ENCODE peak calls at places on chromosomes 3 and 15, in five cellular contexts. D, O, A, W and C are unnamed samples. For H3K36me3, the result is how much of the 10 kb centered on the place peaks cover.

GRCh38 chr3:184377374-184377773 is 633 bp downstream of the THPO start:
- DNase-seq in D (no peak), O (no peak), A (no peak), W (no peak), C (no peak)

GRCh38 chr3:102069211-102069662 is 219.9 kb downstream of the NFKBIZ start:
- DNase-seq in D (no peak), O (no peak), A (no peak), W (peak), C (no peak)

GRCh38 chr3:187971629-187972028 is 182.3 kb upstream of the LPP start:
- DNase-seq in D (no peak), O (no peak), A (no peak), W (no peak), C (no peak)

GRCh38 chr3:156250550-156250949 is 130.2 kb downstream of the KCNAB1 start:
- DNase-seq in D (no peak), O (no peak), A (no peak), W (no peak), C (no peak)

GRCh38 chr3:10532939-10533730 is 27.7 kb upstream of the ATP2B2 start:
- DNase-seq in D (no peak), O (no peak), A (no peak), W (no peak), C (no peak)

GRCh38 chr3:2961576-2961975 is 148.6 kb downstream of the IL5RA start:
- DNase-seq in D (no peak), O (no peak), A (no peak), W (no peak), C (no peak)

GRCh38 chr3:47022540-47023161 is 43.2 kb downstream of the NBEAL2 start:
- DNase-seq in D (no peak), O (no peak), A (no peak), W (no peak), C (no peak)

GRCh38 chr3:126522363-126522788 is 1.6 kb upstream of the CHST13 start:
- DNase-seq in D (peak), O (no peak), A (peak), W (peak), C (peak)

GRCh38 chr15:85689729-85690128 is 105.0 kb downstream of the KLHL25 start:
- DNase-seq in D (peak), O (no peak), A (no peak), W (peak), C (no peak)

GRCh38 chr3:148955544-148956346 is 35.6 kb upstream of the GYG1 start:
- DNase-seq in D (peak), O (no peak), A (peak), W (peak), C (peak)

GRCh38 chr15:61500951-61501350 is 271.8 kb upstream of the RORA start:
- DNase-seq in D (no peak), O (no peak), A (no peak), W (no peak), C (no peak)

GRCh38 chr3:175193815-175194518 is 334.8 kb downstream of the NAALADL2 start:
- DNase-seq in D (peak), O (no peak), A (no peak), W (no peak), C (no peak)

GRCh38 chr15:70401709-70402108 is 304.0 kb upstream of the TLE3 start:
- DNase-seq in D (no peak), O (no peak), A (no peak), W (no peak), C (peak)

GRCh38 chr3:99862208-99862607 is 44.5 kb downstream of the CMSS1 start:
- DNase-seq in D (no peak), O (no peak), A (no peak), W (peak), C (no peak)

GRCh38 chr15:39226169-39226964 is 354.5 kb upstream of the THBS1 start:
- DNase-seq in D (no peak), O (no peak), A (no peak), W (no peak), C (no peak)

GRCh38 chr3:36679384-36680200 is 84.8 kb downstream of the DCLK3 start:
- DNase-seq in D (no peak), O (no peak), A (no peak), W (peak), C (no peak)

GRCh38 chr15:96184297-96184696 is 146.2 kb upstream of the NR2F2 start:
- DNase-seq in D (no peak), O (no peak), A (no peak), W (no peak), C (no peak)

GRCh38 chr3:108124337-108125150 is 33.7 kb upstream of the CD47 start:
- DNase-seq in D (peak), O (no peak), A (no peak), W (no peak), C (no peak)

GRCh38 chr3:114363554-114364202 is 69.8 kb downstream of the TIGIT start:
- DNase-seq in D (no peak), O (no peak), A (no peak), W (peak), C (no peak)

DNA sequence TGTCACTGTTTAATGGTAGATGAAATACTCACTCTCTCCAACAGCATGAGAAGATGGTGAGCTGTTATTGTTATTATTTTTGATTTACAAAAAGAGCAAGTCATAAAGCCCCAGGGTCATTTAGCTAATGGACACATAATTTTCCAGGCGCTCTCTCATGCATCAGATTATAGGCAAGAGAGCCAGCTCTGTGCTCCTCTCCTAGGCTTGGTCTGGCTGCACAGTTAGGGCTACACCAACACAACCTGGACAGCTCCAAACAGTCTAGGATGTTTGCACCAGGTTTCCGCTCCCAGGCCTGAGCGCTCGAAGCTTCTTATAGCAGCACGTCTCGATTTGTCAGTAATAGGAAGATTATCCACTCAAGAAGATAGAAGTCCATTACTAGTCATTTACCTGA is 123.7 kb downstream of the FAM43A start:
- DNase-seq in D (no peak), O (no peak), A (no peak), W (no peak), C (no peak)
- H3K27ac ChIP-seq in D (no peak), O (no peak), A (no peak), W (no peak), C (no peak)

GRCh38 chr3:54870423-54870822 is 57.4 kb downstream of the LRTM1 start:
- DNase-seq in D (no peak), O (no peak), A (peak), W (peak), C (no peak)
- TF ChIP-seq CTCF in D (no peak), O (no peak), A (peak), W (peak), C (no peak)

GRCh38 chr15:83044156-83044555 is 22.9 kb downstream of the BTBD1 start:
- DNase-seq in D (no peak), O (no peak), A (no peak), W (no peak), C (no peak)
- H3K36me3 ChIP-seq in D (under half), O (half or more), A (under half), W (under half), C (under half)

GRCh38 chr15:41945221-41945620 is 27.1 kb downstream of the EHD4 start:
- DNase-seq in D (no peak), O (no peak), A (no peak), W (no peak), C (no peak)
- H3K27ac ChIP-seq in D (no peak), O (peak), A (no peak), W (no peak), C (peak)

GRCh38 chr3:12707425-12707824 is 43.5 kb upstream of the RAF1 start:
- DNase-seq in D (no peak), O (no peak), A (no peak), W (no peak), C (no peak)
- TF ChIP-seq CTCF in D (no peak), O (no peak), A (no peak), W (no peak), C (no peak)

DNA sequence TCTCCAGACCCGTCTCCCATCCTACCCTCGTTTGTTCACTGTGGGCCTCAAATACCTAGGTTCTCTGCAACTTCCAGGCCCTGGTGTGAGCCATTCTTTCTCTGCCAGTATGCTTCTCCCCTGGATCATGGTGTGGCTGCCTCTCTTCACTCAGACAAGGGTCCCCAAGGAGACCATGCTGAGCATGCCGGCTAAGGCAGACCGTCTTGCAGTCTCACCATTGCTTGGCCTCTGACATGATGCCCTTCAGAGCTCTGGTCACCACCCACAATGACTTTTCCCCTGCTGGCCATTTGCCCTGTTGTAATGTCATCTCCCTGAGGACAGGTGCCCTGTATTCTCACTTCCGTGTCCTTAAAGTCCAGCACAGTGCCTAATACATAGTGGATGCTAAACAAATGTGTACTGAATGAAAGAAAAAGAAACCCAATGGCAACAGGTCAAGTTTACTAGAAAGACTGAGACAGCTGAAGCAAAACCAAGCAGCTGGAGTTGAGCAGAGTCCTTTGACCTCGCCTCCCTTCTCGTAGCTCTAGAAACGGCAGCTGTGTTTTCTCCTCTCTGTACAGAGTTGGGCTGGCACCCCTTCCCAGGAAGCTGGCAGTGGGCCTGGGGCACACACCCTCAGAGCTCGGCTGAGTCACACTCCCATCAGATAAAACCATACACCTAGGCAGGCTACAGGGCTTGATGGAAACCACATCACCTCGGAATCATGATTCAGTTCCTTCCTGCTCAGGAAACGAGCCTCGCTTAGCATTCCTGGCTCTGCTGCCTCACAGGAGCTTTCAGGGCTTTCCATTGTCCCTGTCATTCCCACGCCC is 8.6 kb downstream of the TLR9 start:
- DNase-seq in D (no peak), O (peak), A (peak), W (peak), C (peak)
- H3K36me3 ChIP-seq in D (under half), O (under half), A (under half), W (under half), C (under half)

GRCh38 chr15:81326466-81327212 is 2.7 kb upstream of the STARD5 start:
- DNase-seq in D (peak), O (no peak), A (no peak), W (no peak), C (no peak)

GRCh38 chr15:81322708-81323253 is 1.2 kb downstream of the STARD5 start:
- DNase-seq in D (peak), O (no peak), A (no peak), W (no peak), C (no peak)

GRCh38 chr15:81321667-81322066 is 2.3 kb downstream of the STARD5 start:
- DNase-seq in D (no peak), O (no peak), A (no peak), W (no peak), C (no peak)

GRCh38 chr15:81323944-81324881 is at the start of gene STARD5:
- DNase-seq in D (peak), O (peak), A (peak), W (peak), C (peak)

DNA sequence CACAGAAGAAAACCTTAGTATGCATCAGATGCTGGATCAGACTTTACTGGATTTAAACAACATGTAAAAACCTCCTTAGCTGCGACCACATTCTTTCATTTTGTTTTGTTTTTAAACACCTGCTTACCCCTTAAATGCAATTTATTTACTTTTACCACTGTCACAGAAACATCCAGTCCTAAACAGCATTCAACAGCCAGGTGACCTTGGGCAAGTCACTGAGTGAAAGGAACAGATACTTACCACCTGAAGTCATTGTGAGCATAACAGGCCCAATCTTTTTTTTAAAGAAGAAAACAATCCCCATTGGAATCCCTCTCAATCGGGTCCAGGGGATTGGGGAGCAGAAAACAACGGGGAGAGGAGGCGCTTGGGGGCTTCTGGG is 390 bp downstream of the STARD5 start:
- DNase-seq in D (no peak), O (no peak), A (no peak), W (no peak), C (no peak)
- H3K27ac ChIP-seq in D (peak), O (peak), A (no peak), W (peak), C (peak)